ENCODE peak calls at places on chromosomes 16 and 17, in seven cellular contexts. J, X, P, E, B, N and L are unnamed samples.
A peak's percentile ranks its signal among the peaks of the same experiment; 100 is the strongest.

GRCh38 chr16:70493863-70494770 is 29.2 kb downstream of the COG4 start:
- DNase-seq in P (no peak), J (no peak), X (no peak), N (no peak), E (peak; percentile 24), B (no peak), L (no peak)

GRCh38 chr17:81635973-81636504 is 873 bp downstream of the NPLOC4 start:
- DNase-seq in N (no peak), B (peak; percentile 8), J (no peak), E (no peak), P (no peak), X (no peak), L (no peak)

GRCh38 chr17:19021622-19022083 is 17.1 kb upstream of the FAM83G start:
- DNase-seq in P (no peak), B (peak; percentile 40), X (no peak), E (peak; percentile 38), J (no peak), N (no peak), L (peak; percentile 68)

GRCh38 chr16:76241735-76242134 is 35.5 kb upstream of the CNTNAP4 start:
- DNase-seq in E (no peak), N (no peak), J (no peak), B (no peak), P (no peak), X (no peak), L (no peak)

GRCh38 chr17:55756689-55757088 is 5.8 kb downstream of the PCTP start:
- DNase-seq in E (no peak), J (no peak), X (no peak), P (no peak), B (no peak), N (no peak), L (no peak)

GRCh38 chr16:63925221-63925620 is 1196.6 kb downstream of the CDH11 start:
- DNase-seq in P (no peak), X (no peak), B (no peak), J (no peak), E (no peak), N (no peak), L (no peak)

GRCh38 chr17:16361874-16362273 is 8.6 kb upstream of the CENPV start:
- DNase-seq in J (no peak), X (no peak), N (no peak), B (no peak), P (no peak), E (no peak), L (no peak)

GRCh38 chr16:68658258-68658973 is 13.3 kb downstream of the CDH3 start:
- DNase-seq in N (no peak), X (peak; percentile 37), E (no peak), B (no peak), J (no peak), P (no peak), L (no peak)

GRCh38 chr16:9360075-9360474 is 268.6 kb downstream of the HAPSTR1 start:
- DNase-seq in E (no peak), P (no peak), J (no peak), N (no peak), X (no peak), B (no peak), L (no peak)

GRCh38 chr17:66462010-66462409 is 159.6 kb downstream of the PRKCA start:
- DNase-seq in B (no peak), N (no peak), E (no peak), X (no peak), J (no peak), P (no peak), L (no peak)

GRCh38 chr16:14509675-14510132 is 120.4 kb downstream of the PARN start:
- DNase-seq in P (no peak), E (no peak), J (no peak), B (no peak), X (no peak), N (no peak), L (no peak)

GRCh38 chr17:10226930-10227695 is 28.7 kb upstream of the GAS7 start:
- DNase-seq in N (peak; percentile 7), P (peak; percentile 75), J (no peak), B (peak; percentile 49), X (no peak), E (peak; percentile 52), L (peak; percentile 71)

GRCh38 chr17:33628500-33629336 is 335.6 kb upstream of the ASIC2 start:
- DNase-seq in E (no peak), N (no peak), J (no peak), X (no peak), P (no peak), B (no peak), L (no peak)

GRCh38 chr16:49407873-49408565 is 34.4 kb downstream of the C16orf78 start:
- DNase-seq in P (peak; percentile 87), B (peak; percentile 89), N (peak; percentile 52), J (peak; percentile 41), E (peak; percentile 71), X (peak; percentile 78), L (peak; percentile 76)

GRCh38 chr17:51298508-51299371 is 38.4 kb downstream of the UTP18 start:
- DNase-seq in E (peak; percentile 13), X (peak; percentile 56), B (peak; percentile 48), J (no peak), N (no peak), P (peak; percentile 52), L (no peak)

GRCh38 chr16:50227665-50228064 is 38.7 kb upstream of the ADCY7 start:
- DNase-seq in N (no peak), B (no peak), P (no peak), J (no peak), X (no peak), E (no peak), L (no peak)

GRCh38 chr17:29131814-29132682 is 48.1 kb downstream of the MYO18A start:
- DNase-seq in E (no peak), X (no peak), N (no peak), B (no peak), J (no peak), P (no peak), L (no peak)

GRCh38 chr16:57194512-57194911 is 8.4 kb downstream of the RSPRY1 start:
- DNase-seq in E (no peak), X (no peak), J (peak; percentile 76), N (no peak), B (peak; percentile 68), P (no peak), L (no peak)

GRCh38 chr16:4077083-4077714 is 39.0 kb downstream of the ADCY9 start:
- DNase-seq in N (no peak), X (peak; percentile 35), B (no peak), J (no peak), E (no peak), P (no peak), L (no peak)

GRCh38 chr17:40501499-40501911 is at the start of gene TNS4:
- DNase-seq in E (no peak), P (no peak), B (no peak), N (no peak), J (no peak), X (no peak), L (no peak)

GRCh38 chr16:66344533-66345145 is 21.9 kb upstream of the CDH5 start:
- DNase-seq in X (no peak), E (peak; percentile 60), J (no peak), N (no peak), P (no peak), B (peak; percentile 55), L (peak; percentile 49)

GRCh38 chr17:6525111-6525510 is 31.2 kb downstream of the PITPNM3 start:
- DNase-seq in X (no peak), N (no peak), E (no peak), B (no peak), P (no peak), J (no peak), L (no peak)

GRCh38 chr17:77508047-77508715 is 367.4 kb downstream of the SEC14L1 start:
- DNase-seq in P (no peak), J (no peak), N (no peak), B (no peak), X (no peak), E (no peak), L (no peak)

GRCh38 chr16:9599415-9600110 is 508.1 kb downstream of the HAPSTR1 start:
- DNase-seq in P (no peak), J (no peak), X (no peak), B (no peak), E (no peak), N (no peak), L (no peak)

GRCh38 chr17:3033248-3033640 is 30.2 kb downstream of the OR1D5 start:
- DNase-seq in N (no peak), X (no peak), B (no peak), P (no peak), J (no peak), E (no peak), L (no peak)

GRCh38 chr17:62713096-62713870 is 85.8 kb downstream of the MRC2 start:
- DNase-seq in P (no peak), E (no peak), B (no peak), N (no peak), J (no peak), X (no peak), L (no peak)

GRCh38 chr16:58011652-58012051 is 10.4 kb downstream of the USB1 start:
- DNase-seq in J (no peak), X (no peak), P (no peak), N (no peak), E (no peak), B (no peak), L (no peak)

GRCh38 chr16:65012357-65012756 is 109.5 kb downstream of the CDH11 start:
- DNase-seq in E (no peak), X (no peak), J (no peak), B (no peak), N (no peak), P (no peak), L (no peak)

GRCh38 chr16:84569382-84569987 is 48.4 kb downstream of the COTL1 start:
- DNase-seq in N (no peak), E (no peak), J (no peak), B (peak; percentile 74), X (no peak), P (no peak), L (no peak)